ENCODE peak calls at places on chromosomes 3 and 15, in ten cellular contexts. One of them, this sample, is unnamed.

GRCh38 chr3:174710622-174711021 is 148.5 kb upstream of the NAALADL2 start:
- DNase-seq in psoas muscle: no peak
- DNase-seq in NCI-H1092: no peak
- DNase-seq in NCI-H345: no peak
- DNase-seq in cerebellum: no peak
- DNase-seq in colonic mucosa: no peak
- DNase-seq in H54: no peak
- DNase-seq in central memory CD4-positive, alpha-beta T cell: no peak
- DNase-seq in coronary artery: no peak
- DNase-seq in T-helper 9 cell: no peak
- DNase-seq in this sample: no peak

GRCh38 chr3:157477441-157477840 is 25.8 kb downstream of the VEPH1 start:
- DNase-seq in psoas muscle: no peak
- DNase-seq in T-helper 9 cell: no peak
- DNase-seq in cerebellum: no peak
- DNase-seq in central memory CD4-positive, alpha-beta T cell: no peak
- DNase-seq in H54: no peak
- DNase-seq in NCI-H1092: no peak
- DNase-seq in coronary artery: no peak
- DNase-seq in NCI-H345: no peak
- DNase-seq in colonic mucosa: no peak
- DNase-seq in this sample: no peak

GRCh38 chr3:56923546-56924224 is 121.9 kb upstream of the ARHGEF3 start:
- DNase-seq in H54: peak
- DNase-seq in colonic mucosa: peak
- DNase-seq in psoas muscle: no peak
- DNase-seq in NCI-H345: no peak
- DNase-seq in T-helper 9 cell: peak
- DNase-seq in cerebellum: no peak
- DNase-seq in NCI-H1092: no peak
- DNase-seq in coronary artery: no peak
- DNase-seq in central memory CD4-positive, alpha-beta T cell: peak
- DNase-seq in this sample: no peak

GRCh38 chr3:147699175-147699838 is 290.1 kb downstream of the ZIC1 start:
- DNase-seq in central memory CD4-positive, alpha-beta T cell: no peak
- DNase-seq in H54: peak
- DNase-seq in colonic mucosa: no peak
- DNase-seq in NCI-H345: no peak
- DNase-seq in coronary artery: no peak
- DNase-seq in NCI-H1092: no peak
- DNase-seq in T-helper 9 cell: no peak
- DNase-seq in cerebellum: no peak
- DNase-seq in psoas muscle: no peak
- DNase-seq in this sample: no peak

GRCh38 chr3:96059301-96059700 is 755.1 kb upstream of the EPHA6 start:
- DNase-seq in central memory CD4-positive, alpha-beta T cell: no peak
- DNase-seq in NCI-H1092: no peak
- DNase-seq in T-helper 9 cell: no peak
- DNase-seq in cerebellum: no peak
- DNase-seq in psoas muscle: no peak
- DNase-seq in NCI-H345: no peak
- DNase-seq in coronary artery: no peak
- DNase-seq in H54: no peak
- DNase-seq in colonic mucosa: no peak
- DNase-seq in this sample: no peak

GRCh38 chr3:116877968-116878367 is 168.4 kb downstream of the TUSC7 start:
- DNase-seq in H54: no peak
- DNase-seq in psoas muscle: no peak
- DNase-seq in colonic mucosa: no peak
- DNase-seq in cerebellum: no peak
- DNase-seq in central memory CD4-positive, alpha-beta T cell: no peak
- DNase-seq in NCI-H1092: no peak
- DNase-seq in NCI-H345: no peak
- DNase-seq in T-helper 9 cell: no peak
- DNase-seq in coronary artery: no peak
- DNase-seq in this sample: no peak

GRCh38 chr3:71035314-71035713 is 548.2 kb downstream of the FOXP1 start:
- DNase-seq in psoas muscle: no peak
- DNase-seq in NCI-H1092: no peak
- DNase-seq in colonic mucosa: peak
- DNase-seq in NCI-H345: no peak
- DNase-seq in coronary artery: no peak
- DNase-seq in central memory CD4-positive, alpha-beta T cell: no peak
- DNase-seq in cerebellum: no peak
- DNase-seq in H54: no peak
- DNase-seq in T-helper 9 cell: no peak
- DNase-seq in this sample: no peak

GRCh38 chr3:194220776-194221735 is 85.1 kb downstream of the HES1 start:
- DNase-seq in NCI-H1092: no peak
- DNase-seq in coronary artery: peak
- DNase-seq in NCI-H345: no peak
- DNase-seq in colonic mucosa: no peak
- DNase-seq in cerebellum: no peak
- DNase-seq in psoas muscle: no peak
- DNase-seq in central memory CD4-positive, alpha-beta T cell: no peak
- DNase-seq in H54: no peak
- DNase-seq in T-helper 9 cell: no peak
- DNase-seq in this sample: no peak

GRCh38 chr15:79007066-79007465 is 62.2 kb upstream of the CTSH start:
- DNase-seq in coronary artery: no peak
- DNase-seq in NCI-H1092: no peak
- DNase-seq in NCI-H345: no peak
- DNase-seq in colonic mucosa: peak
- DNase-seq in T-helper 9 cell: no peak
- DNase-seq in psoas muscle: peak
- DNase-seq in central memory CD4-positive, alpha-beta T cell: no peak
- DNase-seq in H54: no peak
- DNase-seq in cerebellum: no peak
- DNase-seq in this sample: no peak

GRCh38 chr3:196778755-196779154 is 39.1 kb downstream of the PAK2 start:
- DNase-seq in coronary artery: no peak
- DNase-seq in psoas muscle: no peak
- DNase-seq in cerebellum: no peak
- DNase-seq in central memory CD4-positive, alpha-beta T cell: no peak
- DNase-seq in T-helper 9 cell: no peak
- DNase-seq in colonic mucosa: no peak
- DNase-seq in H54: no peak
- DNase-seq in NCI-H1092: no peak
- DNase-seq in NCI-H345: no peak
- DNase-seq in this sample: no peak

GRCh38 chr3:78427303-78427702 is 1340.5 kb downstream of the ROBO1 start:
- DNase-seq in NCI-H1092: no peak
- DNase-seq in H54: no peak
- DNase-seq in cerebellum: no peak
- DNase-seq in colonic mucosa: no peak
- DNase-seq in NCI-H345: no peak
- DNase-seq in central memory CD4-positive, alpha-beta T cell: no peak
- DNase-seq in coronary artery: no peak
- DNase-seq in T-helper 9 cell: no peak
- DNase-seq in psoas muscle: no peak
- DNase-seq in this sample: no peak

GRCh38 chr3:124812291-124813265 is 74.6 kb downstream of the ITGB5 start:
- DNase-seq in cerebellum: peak
- DNase-seq in H54: peak
- DNase-seq in coronary artery: peak
- DNase-seq in colonic mucosa: peak
- DNase-seq in psoas muscle: peak
- DNase-seq in NCI-H345: no peak
- DNase-seq in central memory CD4-positive, alpha-beta T cell: no peak
- DNase-seq in T-helper 9 cell: no peak
- DNase-seq in NCI-H1092: no peak
- DNase-seq in this sample: peak

GRCh38 chr3:183330881-183331280 is 77.8 kb downstream of the B3GNT5 start:
- DNase-seq in central memory CD4-positive, alpha-beta T cell: no peak
- DNase-seq in H54: no peak
- DNase-seq in colonic mucosa: no peak
- DNase-seq in NCI-H345: peak
- DNase-seq in T-helper 9 cell: no peak
- DNase-seq in psoas muscle: no peak
- DNase-seq in NCI-H1092: no peak
- DNase-seq in cerebellum: no peak
- DNase-seq in coronary artery: no peak
- DNase-seq in this sample: no peak

This sample was measured in vagina.